ENCODE peak calls at places on chromosomes 16 and 17, in nine cellular contexts. P, C, G, E, U, K, N, L and H are unnamed samples. For H3K4me1, the result is how much of the 10 kb centered on the place peaks cover.

GRCh38 chr17:80646328-80646727 is 101.7 kb downstream of the RPTOR start:
- DNase-seq in U (no peak), K (no peak), G (no peak), E (no peak), N (no peak), L (no peak), C (no peak), P (no peak), H (no peak)

GRCh38 chr17:58564971-58565370 is 50.5 kb upstream of the MTMR4 start:
- DNase-seq in P (no peak), U (no peak), C (no peak), K (no peak), E (no peak), L (no peak), N (no peak), G (no peak), H (no peak)

GRCh38 chr17:41970901-41971331 is 4.3 kb downstream of the CNP start:
- DNase-seq in L (no peak), C (no peak), P (no peak), K (no peak), G (no peak), N (no peak), E (no peak), U (no peak), H (no peak)

GRCh38 chr17:83050651-83051422 is 28.6 kb upstream of the METRNL start:
- DNase-seq in U (no peak), G (no peak), L (no peak), K (no peak), E (no peak), P (no peak), N (peak), C (no peak), H (no peak)

GRCh38 chr16:62068747-62069146 is 32.5 kb upstream of the CDH8 start:
- DNase-seq in K (no peak), U (no peak), C (no peak), P (no peak), E (no peak), N (no peak), G (no peak), L (no peak), H (no peak)

GRCh38 chr16:66480265-66481080 is 53.4 kb downstream of the BEAN1 start:
- DNase-seq in P (no peak), L (no peak), U (no peak), G (no peak), E (no peak), K (no peak), N (no peak), C (no peak), H (no peak)

GRCh38 chr17:28901866-28902818 is 737 bp downstream of the DHRS13 start:
- DNase-seq in U (no peak), P (no peak), E (no peak), K (no peak), N (no peak), C (no peak), L (peak), G (no peak), H (peak)

GRCh38 chr16:27704252-27704651 is 154.3 kb downstream of the KATNIP start:
- DNase-seq in K (no peak), N (no peak), P (no peak), U (no peak), L (no peak), E (no peak), G (no peak), C (no peak), H (no peak)

GRCh38 chr16:53932975-53933374 is 229.0 kb downstream of the FTO start:
- DNase-seq in E (no peak), P (no peak), C (no peak), N (no peak), G (no peak), U (no peak), L (no peak), K (no peak), H (no peak)

GRCh38 chr17:58172369-58173071 is 5.7 kb downstream of the OR4D2 start:
- DNase-seq in E (peak), L (no peak), G (peak), P (no peak), N (no peak), U (no peak), K (no peak), C (no peak), H (no peak)

GRCh38 chr16:47132310-47132709 is 11.4 kb downstream of the NETO2 start:
- DNase-seq in L (no peak), E (no peak), K (no peak), C (no peak), N (no peak), U (no peak), G (no peak), P (no peak), H (no peak)
- H3K4me3 ChIP-seq in L (no peak), E (no peak), K (no peak), C (no peak), N (no peak), U (no peak), G (no peak), P (no peak), H (no peak)

GRCh38 chr16:58417600-58417999 is 25.3 kb downstream of the GINS3 start:
- DNase-seq in K (no peak), C (no peak), E (no peak), U (no peak), L (peak), G (no peak), P (no peak), N (no peak), H (peak)

GRCh38 chr16:58418601-58419000 is 26.3 kb downstream of the GINS3 start:
- DNase-seq in L (peak), C (no peak), U (no peak), G (no peak), E (no peak), N (no peak), P (no peak), K (no peak), H (peak)

GRCh38 chr16:58419241-58420012 is 27.2 kb downstream of the GINS3 start:
- DNase-seq in N (no peak), G (no peak), C (no peak), E (no peak), L (no peak), P (no peak), U (no peak), K (no peak), H (no peak)

GRCh38 chr16:58417035-58417434 is 24.8 kb downstream of the GINS3 start:
- DNase-seq in U (no peak), C (no peak), P (no peak), G (no peak), E (no peak), K (no peak), L (no peak), N (no peak), H (no peak)

GRCh38 chr16:58418026-58418425 is 25.8 kb downstream of the GINS3 start:
- DNase-seq in E (no peak), N (no peak), P (no peak), U (no peak), K (no peak), C (no peak), L (no peak), G (no peak), H (peak)
- H3K27ac ChIP-seq in E (no peak), N (no peak), P (no peak), U (no peak), K (no peak), C (no peak), L (peak), G (no peak), H (no peak)

DNA sequence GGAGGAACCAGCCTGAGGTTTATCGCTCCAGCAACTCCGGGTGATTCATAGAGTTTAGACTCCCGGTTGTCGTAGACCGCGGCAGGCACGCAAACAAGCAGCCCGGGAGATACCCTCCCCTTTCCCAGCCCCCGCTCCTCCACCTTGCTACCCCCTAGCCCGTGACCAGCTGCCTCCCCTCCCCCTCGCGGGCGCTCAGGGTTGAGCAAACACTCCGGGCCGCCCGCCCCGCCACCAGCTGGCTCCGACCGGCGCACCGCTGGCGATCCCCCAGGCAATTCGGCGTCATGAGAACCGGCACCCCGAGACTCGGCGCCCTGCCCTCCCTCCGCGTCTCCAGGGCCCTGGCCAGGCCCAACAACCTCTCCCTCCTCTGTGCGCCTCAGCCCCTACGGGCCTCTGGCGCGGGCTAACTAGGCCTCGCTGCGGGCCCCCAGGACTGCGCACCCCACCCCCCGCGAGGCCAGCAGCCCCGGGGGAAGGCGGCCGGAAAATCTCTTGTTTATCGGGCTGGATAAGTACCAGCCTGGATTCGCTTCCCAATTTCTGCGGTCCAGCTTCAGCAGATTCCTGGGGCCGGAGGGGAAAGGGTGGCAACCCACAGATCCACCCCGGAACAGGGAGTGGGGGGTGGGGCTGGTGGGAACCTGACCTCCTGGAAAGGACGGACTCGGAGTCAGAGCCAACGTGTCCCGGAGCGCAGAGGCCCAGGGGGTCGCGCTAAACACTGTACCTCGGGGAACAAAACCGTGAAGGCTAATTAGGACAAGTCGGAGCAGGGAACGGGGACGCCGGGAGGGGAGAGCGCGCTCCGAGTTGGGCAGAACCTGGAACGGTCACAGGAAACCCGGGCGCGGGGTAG is 951 bp upstream of the GPRC5C start:
- DNase-seq in P (peak), L (peak), E (no peak), U (no peak), G (no peak), K (peak), N (peak), C (peak), H (peak)
- H3K4me1 ChIP-seq in P (under half), L (half or more), E (under half), U (half or more), G (under half), K (under half), N (under half), C (under half), H (under half)

GRCh38 chr16:10298416-10298815 is 87.4 kb upstream of the ATF7IP2 start:
- DNase-seq in C (no peak), P (no peak), K (no peak), L (no peak), E (no peak), G (no peak), U (no peak), N (no peak), H (no peak)

GRCh38 chr16:10296956-10297340 is 88.9 kb upstream of the ATF7IP2 start:
- DNase-seq in L (no peak), U (no peak), E (no peak), C (no peak), G (no peak), N (no peak), K (no peak), P (no peak), H (no peak)

DNA sequence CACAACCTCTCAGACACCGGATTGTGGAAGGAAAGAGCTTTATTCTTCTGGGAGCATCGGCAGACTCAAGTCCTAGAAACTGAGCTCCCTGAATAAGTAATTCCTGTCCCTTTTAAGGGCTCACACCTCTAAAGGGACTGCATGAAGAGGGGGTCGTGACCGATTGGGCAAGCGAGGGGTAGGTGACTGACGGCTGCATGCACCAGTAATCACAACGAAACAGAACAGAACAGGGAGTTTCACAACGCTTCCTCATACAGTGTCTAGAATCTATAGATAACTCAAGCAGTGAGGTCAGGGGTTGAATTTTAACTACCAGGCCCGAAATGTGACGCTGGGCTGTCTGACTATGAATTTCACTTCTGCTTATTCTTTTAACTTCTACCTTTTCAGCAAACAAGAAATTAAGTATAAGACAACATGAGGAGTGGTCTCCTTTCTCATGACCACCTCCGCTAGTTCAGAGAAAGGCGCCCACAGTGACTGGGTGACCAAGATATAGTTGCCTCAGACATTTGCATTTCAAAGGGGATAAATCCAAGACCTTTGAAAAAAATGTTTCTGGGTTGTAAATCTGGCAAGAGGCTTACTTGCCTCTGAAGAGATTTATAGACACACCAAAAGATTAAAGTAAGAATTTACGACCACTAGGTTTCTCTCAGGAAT is 88.4 kb upstream of the ATF7IP2 start:
- DNase-seq in P (no peak), L (no peak), K (no peak), G (no peak), U (no peak), E (no peak), C (no peak), N (no peak), H (no peak)
- H3K4me3 ChIP-seq in P (no peak), L (no peak), K (no peak), G (no peak), U (no peak), E (no peak), C (no peak), N (no peak), H (no peak)

GRCh38 chr17:16025202-16025601 is 25.6 kb downstream of the TTC19 start:
- DNase-seq in U (no peak), L (no peak), E (no peak), G (no peak), P (no peak), C (no peak), N (no peak), K (no peak), H (no peak)
- H3K27ac ChIP-seq in U (no peak), L (no peak), E (no peak), G (no peak), P (no peak), C (no peak), N (no peak), K (no peak), H (no peak)

GRCh38 chr17:68611353-68612227 is 10.4 kb upstream of the FAM20A start:
- DNase-seq in N (no peak), E (no peak), U (no peak), C (no peak), G (no peak), P (no peak), L (no peak), K (no peak), H (no peak)

GRCh38 chr17:68606451-68607307 is 5.5 kb upstream of the FAM20A start:
- DNase-seq in P (no peak), L (no peak), U (no peak), E (no peak), G (no peak), C (no peak), N (no peak), K (no peak), H (no peak)

GRCh38 chr17:68605914-68606313 is 4.7 kb upstream of the FAM20A start:
- DNase-seq in G (no peak), L (no peak), N (no peak), E (no peak), K (no peak), U (no peak), C (no peak), P (no peak), H (no peak)

GRCh38 chr17:68610554-68610953 is 9.4 kb upstream of the FAM20A start:
- DNase-seq in G (no peak), L (no peak), C (no peak), P (no peak), U (no peak), K (no peak), E (no peak), N (no peak), H (no peak)

GRCh38 chr17:68608515-68609130 is 7.5 kb upstream of the FAM20A start:
- DNase-seq in N (no peak), G (no peak), P (no peak), K (no peak), C (no peak), E (no peak), L (no peak), U (no peak), H (no peak)
- H3K4me1 ChIP-seq in N (under half), G (under half), P (under half), K (under half), C (under half), E (under half), L (under half), U (under half), H (under half)

GRCh38 chr16:68492501-68493411 is 44.4 kb upstream of the SMPD3 start:
- DNase-seq in U (no peak), E (no peak), G (no peak), L (no peak), N (no peak), K (no peak), C (no peak), P (no peak), H (peak)

GRCh38 chr16:68493412-68494070 is 45.2 kb upstream of the SMPD3 start:
- DNase-seq in U (no peak), P (no peak), L (no peak), G (no peak), C (no peak), E (no peak), K (no peak), N (no peak), H (no peak)

GRCh38 chr16:68491576-68491950 is 43.3 kb upstream of the SMPD3 start:
- DNase-seq in K (no peak), G (no peak), E (no peak), P (no peak), N (no peak), U (no peak), L (no peak), C (no peak), H (no peak)

GRCh38 chr16:68490829-68491575 is 42.7 kb upstream of the SMPD3 start:
- DNase-seq in E (no peak), C (no peak), N (no peak), L (no peak), P (no peak), U (no peak), G (no peak), K (no peak), H (peak)

DNA sequence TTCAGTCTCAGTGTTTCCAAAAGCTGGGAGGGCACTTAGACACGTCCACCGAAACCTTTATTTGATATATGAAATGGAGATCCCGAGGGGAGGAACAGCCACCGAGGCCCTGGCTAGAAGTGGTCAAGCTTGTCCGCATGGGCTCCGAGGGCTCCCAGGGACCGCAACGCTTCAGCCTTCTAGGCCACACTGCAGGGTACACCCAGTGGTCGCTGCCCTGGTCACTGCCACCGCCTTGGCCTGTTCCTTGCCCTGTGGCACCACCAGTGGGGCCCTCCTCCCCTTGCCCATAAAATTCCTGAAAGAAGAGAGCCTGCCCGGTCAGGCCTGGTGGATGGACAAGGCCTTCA is 43.8 kb upstream of the SMPD3 start:
- DNase-seq in U (no peak), P (no peak), K (no peak), G (no peak), E (no peak), N (no peak), L (no peak), C (no peak), H (no peak)
- H3K4me3 ChIP-seq in U (no peak), P (no peak), K (no peak), G (no peak), E (no peak), N (no peak), L (no peak), C (no peak), H (no peak)

GRCh38 chr17:81713004-81713555 is 996 bp downstream of the SLC25A10 start:
- DNase-seq in U (no peak), K (no peak), C (no peak), G (no peak), L (no peak), P (no peak), N (no peak), E (no peak), H (no peak)

GRCh38 chr17:81711814-81712467 is at the start of gene SLC25A10:
- DNase-seq in E (peak), G (no peak), C (peak), U (no peak), K (no peak), N (peak), L (peak), P (peak), H (peak)

GRCh38 chr17:81713556-81714411 is 1.7 kb downstream of the SLC25A10 start:
- DNase-seq in P (no peak), U (no peak), N (no peak), G (no peak), E (no peak), K (no peak), C (no peak), L (no peak), H (peak)

GRCh38 chr17:81710514-81711308 is 1.4 kb upstream of the SLC25A10 start:
- DNase-seq in E (no peak), U (no peak), G (no peak), L (no peak), C (no peak), N (no peak), P (no peak), K (no peak), H (peak)

GRCh38 chr17:81712468-81713003 is 452 bp downstream of the SLC25A10 start:
- DNase-seq in N (no peak), G (no peak), E (no peak), L (no peak), K (no peak), C (no peak), U (no peak), P (no peak), H (no peak)
- H3K27ac ChIP-seq in N (no peak), G (no peak), E (no peak), L (peak), K (no peak), C (peak), U (peak), P (no peak), H (peak)